ENCODE peak calls at places on chromosomes 13 and 19, in six cellular contexts. K is GM23248, T is MM.1S, O is IMR-90, J is kidney, V is adipocyte. C is an unnamed sample. For H3K4me1, the result is how much of the 10 kb centered on the place peaks cover.

GRCh38 chr19:6241680-6242079 is 38.1 kb downstream of the MLLT1 start:
- DNase-seq in O (no peak), T (no peak), K (no peak), V (no peak), J (peak), C (no peak)

GRCh38 chr19:8149261-8150094 is at the start of gene FBN3:
- DNase-seq in J (no peak), V (no peak), O (no peak), T (no peak), K (no peak), C (no peak)

GRCh38 chr13:49113526-49114286 is 106.4 kb upstream of the MLNR start:
- DNase-seq in J (no peak), T (no peak), V (peak), O (peak), K (peak), C (no peak)

GRCh38 chr13:80035096-80035495 is 305.8 kb downstream of the SPRY2 start:
- DNase-seq in T (no peak), J (no peak), O (no peak), V (no peak), K (no peak), C (no peak)

GRCh38 chr19:31413353-31413752 is 64.1 kb upstream of the TSHZ3 start:
- DNase-seq in K (no peak), O (no peak), V (no peak), J (no peak), T (no peak), C (no peak)

GRCh38 chr19:27635401-27635800 is 1577.5 kb downstream of the UQCRFS1 start:
- DNase-seq in K (no peak), T (no peak), V (no peak), O (no peak), J (no peak), C (no peak)

GRCh38 chr19:17235618-17236413 is 9.8 kb downstream of the OCEL1 start:
- DNase-seq in K (peak), T (peak), O (peak), J (peak), V (peak), C (peak)

GRCh38 chr13:35723820-35724219 is 247.3 kb upstream of the MAB21L1 start:
- DNase-seq in T (no peak), K (peak), J (no peak), O (peak), V (peak), C (no peak)

GRCh38 chr13:88329066-88329465 is 657.9 kb downstream of the SLITRK5 start:
- DNase-seq in T (no peak), V (no peak), O (no peak), K (no peak), J (no peak), C (no peak)

GRCh38 chr19:33290956-33291622 is 11.2 kb downstream of the CEBPA start:
- DNase-seq in T (no peak), V (no peak), O (no peak), J (peak), K (peak), C (no peak)

GRCh38 chr19:13103961-13104847 is 1.5 kb upstream of the LYL1 start:
- DNase-seq in O (no peak), V (peak), J (peak), T (peak), K (peak), C (peak)

GRCh38 chr19:18919895-18920204 is 335 bp downstream of the DDX49 start:
- DNase-seq in J (no peak), K (peak), O (no peak), T (peak), V (no peak), C (no peak)

GRCh38 chr19:15249912-15250634 is 17.8 kb upstream of the EPHX3 start:
- DNase-seq in K (peak), O (peak), T (no peak), V (peak), J (peak), C (no peak)

GRCh38 chr13:40315416-40316064 is 350.9 kb downstream of the FOXO1 start:
- DNase-seq in T (no peak), J (peak), O (no peak), K (no peak), V (no peak), C (peak)

GRCh38 chr19:9934132-9934950 is 2.0 kb downstream of the OLFM2 start:
- DNase-seq in K (peak), V (peak), J (peak), O (peak), T (peak), C (peak)

GRCh38 chr13:37163626-37164365 is 58.3 kb upstream of the CSNK1A1L start:
- DNase-seq in K (no peak), T (no peak), O (no peak), V (peak), J (no peak), C (no peak)

GRCh38 chr19:29012457-29012856 is 200.5 kb downstream of the UQCRFS1 start:
- DNase-seq in T (no peak), O (no peak), V (no peak), J (no peak), K (no peak), C (no peak)

GRCh38 chr13:40061466-40062450 is 406.3 kb downstream of the COG6 start:
- DNase-seq in T (no peak), O (no peak), V (no peak), J (no peak), K (peak), C (no peak)

GRCh38 chr13:43357435-43358065 is 334.2 kb downstream of the DNAJC15 start:
- DNase-seq in V (no peak), T (no peak), K (no peak), J (no peak), O (no peak), C (no peak)

GRCh38 chr19:13241321-13242104 is 91.3 kb downstream of the IER2 start:
- DNase-seq in J (no peak), O (no peak), K (peak), T (no peak), V (no peak), C (peak)

GRCh38 chr19:49554701-49555181 is 25.6 kb downstream of the NOSIP start:
- DNase-seq in T (no peak), J (no peak), V (no peak), O (no peak), K (peak), C (peak)

GRCh38 chr19:31356587-31357314 is 7.5 kb upstream of the TSHZ3 start:
- DNase-seq in O (no peak), K (no peak), J (no peak), T (no peak), V (no peak), C (no peak)

GRCh38 chr13:30757026-30757425 is 21.7 kb downstream of the ALOX5AP start:
- DNase-seq in K (no peak), J (no peak), O (no peak), T (no peak), V (no peak), C (no peak)

GRCh38 chr13:90594694-90595093 is 752.8 kb upstream of the MIR17HG start:
- DNase-seq in V (peak), J (no peak), T (no peak), K (peak), O (peak), C (no peak)

GRCh38 chr13:35700661-35701060 is 224.2 kb upstream of the MAB21L1 start:
- DNase-seq in V (peak), J (no peak), T (no peak), O (peak), K (peak), C (no peak)

GRCh38 chr13:21124853-21125252 is 51.5 kb downstream of the SKA3 start:
- DNase-seq in V (no peak), O (peak), K (peak), J (peak), T (no peak), C (peak)

GRCh38 chr13:52809310-52809769 is 39.1 kb downstream of the PCDH8 start:
- DNase-seq in K (peak), V (peak), J (no peak), T (peak), O (peak), C (peak)

GRCh38 chr19:19655641-19656343 is 7.7 kb downstream of the ATP13A1 start:
- DNase-seq in O (no peak), V (no peak), T (no peak), K (no peak), J (peak), C (no peak)

GRCh38 chr13:38418286-38418685 is 68.6 kb downstream of the UFM1 start:
- DNase-seq in K (peak), O (no peak), V (peak), J (no peak), T (no peak), C (no peak)

GRCh38 chr19:39843919-39844793 is 2.0 kb downstream of the FBL start:
- DNase-seq in O (peak), K (peak), T (peak), V (peak), J (no peak), C (peak)
- H3K9ac ChIP-seq in O (peak), K (peak), T (peak), V (peak), J (no peak), C (peak)

GRCh38 chr13:113845723-113846638 is 17.9 kb downstream of the GAS6 start:
- DNase-seq in V (no peak), O (no peak), T (no peak), K (no peak), J (peak), C (no peak)
- H3K4me1 ChIP-seq in V (under half), O (under half), T (under half), K (under half), J (under half), C (under half)

DNA sequence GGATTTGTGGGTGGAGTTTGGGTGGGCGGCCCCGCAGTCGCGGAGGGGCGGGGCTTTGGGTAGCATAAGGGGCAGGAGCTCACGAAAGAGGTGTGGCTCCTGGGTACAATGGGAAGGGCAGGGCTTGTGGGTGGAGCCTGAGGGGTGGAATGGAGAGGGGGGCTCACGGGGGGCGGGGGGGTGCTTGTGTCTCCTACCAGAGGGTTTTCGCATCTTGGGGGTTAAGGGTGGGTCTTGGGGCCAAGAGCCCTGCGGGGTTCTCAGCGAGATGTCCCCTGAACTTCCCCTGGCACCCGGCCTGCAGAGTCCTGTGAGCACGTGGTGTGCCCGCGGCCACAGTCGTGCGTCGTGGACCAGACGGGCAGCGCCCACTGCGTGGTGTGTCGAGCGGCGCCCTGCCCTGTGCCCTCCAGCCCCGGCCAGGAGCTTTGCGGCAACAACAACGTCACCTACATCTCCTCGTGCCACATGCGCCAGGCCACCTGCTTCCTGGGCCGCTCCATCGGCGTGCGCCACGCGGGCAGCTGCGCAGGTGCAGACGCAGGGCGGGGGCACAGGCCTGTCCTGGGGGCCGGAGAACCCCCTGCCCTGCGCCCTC is 4.9 kb downstream of the FSTL3 start:
- DNase-seq in K (peak), T (peak), O (no peak), V (no peak), J (peak), C (no peak)
- H3K9ac ChIP-seq in K (peak), T (no peak), O (no peak), V (no peak), J (no peak), C (peak)

GRCh38 chr13:44362394-44363040 is 11.1 kb upstream of the SERP2 start:
- DNase-seq in V (no peak), J (no peak), T (no peak), O (no peak), K (no peak), C (no peak)

GRCh38 chr13:44365008-44365407 is 8.6 kb upstream of the SERP2 start:
- DNase-seq in V (no peak), O (peak), K (peak), J (no peak), T (no peak), C (no peak)

GRCh38 chr13:44364019-44364418 is 9.6 kb upstream of the SERP2 start:
- DNase-seq in O (no peak), T (no peak), K (no peak), J (no peak), V (no peak), C (no peak)

GRCh38 chr13:44365899-44366298 is 7.7 kb upstream of the SERP2 start:
- DNase-seq in J (no peak), O (no peak), T (no peak), V (no peak), K (no peak), C (no peak)

GRCh38 chr13:44364601-44365000 is 9.0 kb upstream of the SERP2 start:
- DNase-seq in V (no peak), O (peak), K (peak), J (no peak), T (no peak), C (no peak)
- H3K4me1 ChIP-seq in V (under half), O (under half), K (under half), J (under half), T (under half), C (under half)

GRCh38 chr19:4385291-4386037 is 14.9 kb downstream of the SH3GL1 start:
- DNase-seq in J (no peak), O (no peak), K (no peak), T (no peak), V (peak), C (no peak)
- H3K9ac ChIP-seq in J (no peak), O (no peak), K (peak), T (no peak), V (peak), C (no peak)

C was measured in DND-41.